ENCODE peak calls at places on chromosomes 2 and 18, in nine cellular contexts. Y, L, P, C, B, O, S, N and R are unnamed samples.

GRCh38 chr2:101698419-101699190 is 1.1 kb downstream of the MAP4K4 start:
- DNase-seq in Y (no peak), L (no peak), P (no peak), C (no peak), B (no peak), O (no peak), S (no peak), N (no peak), R (peak)

GRCh38 chr2:218017211-218018053 is 14.6 kb upstream of the TNS1 start:
- DNase-seq in Y (no peak), L (no peak), P (no peak), C (peak), B (no peak), O (no peak), S (no peak), N (no peak), R (no peak)

GRCh38 chr2:1366546-1367134 is 46.6 kb upstream of the TPO start:
- DNase-seq in Y (no peak), L (peak), P (no peak), C (peak), B (no peak), O (no peak), S (no peak), N (peak), R (no peak)

GRCh38 chr2:239791727-239792648 is 233.2 kb downstream of the NDUFA10 start:
- DNase-seq in Y (no peak), L (no peak), P (no peak), C (no peak), B (no peak), O (no peak), S (no peak), N (no peak), R (peak)

GRCh38 chr2:127859712-127860085 is 1.7 kb upstream of the POLR2D start:
- DNase-seq in Y (no peak), L (no peak), P (peak), C (peak), B (no peak), O (peak), S (peak), N (peak), R (peak)

GRCh38 chr18:35282353-35282752 is 7.7 kb downstream of the ZSCAN30 start:
- DNase-seq in Y (peak), L (no peak), P (no peak), C (no peak), B (no peak), O (no peak), S (peak), N (no peak), R (no peak)

GRCh38 chr2:45274190-45274926 is 265.1 kb upstream of the SIX2 start:
- DNase-seq in Y (no peak), L (no peak), P (no peak), C (no peak), B (no peak), O (no peak), S (no peak), N (peak), R (no peak)

GRCh38 chr18:48816554-48816953 is 134.2 kb downstream of the SMAD7 start:
- DNase-seq in Y (no peak), L (no peak), P (no peak), C (no peak), B (no peak), O (no peak), S (no peak), N (no peak), R (peak)

GRCh38 chr2:147171961-147172360 is 672.9 kb upstream of the ACVR2A start:
- DNase-seq in Y (no peak), L (no peak), P (no peak), C (no peak), B (no peak), O (no peak), S (no peak), N (no peak), R (no peak)